ENCODE peak calls at places on chromosomes 4 and X, in seven cellular contexts. E is tibial artery, B is astrocyte, A is GM23338, D is pancreas, J is gastrocnemius medialis, K is Caco-2. V is an unnamed sample.

GRCh38 chr4:181960384-181960783 is 282.8 kb upstream of the TENM3 start:
- DNase-seq in A (no peak), E (no peak), B (no peak), K (no peak), J (no peak), D (no peak), V (no peak)

GRCh38 chr4:142840516-142841123 is 5.5 kb downstream of the INPP4B start:
- DNase-seq in J (no peak), B (peak; percentile 25), A (peak; percentile 43), K (no peak), D (no peak), E (no peak), V (no peak)

GRCh38 chr4:101158136-101158485 is 189.2 kb downstream of the PPP3CA start:
- DNase-seq in E (no peak), J (no peak), K (no peak), A (no peak), D (no peak), B (no peak), V (no peak)

GRCh38 chrX:48957477-48957826 is at the start of gene OTUD5:
- DNase-seq in K (no peak), J (peak; percentile 25), E (peak; percentile 79), A (peak; percentile 70), B (no peak), D (peak; percentile 65), V (no peak)

GRCh38 chr4:70437212-70437611 is 34.8 kb upstream of the MUC7 start:
- DNase-seq in D (no peak), K (peak; percentile 3), A (peak; percentile 40), J (no peak), E (no peak), B (no peak), V (no peak)

GRCh38 chr4:30717208-30718020 is 2.8 kb upstream of the PCDH7 start:
- DNase-seq in A (peak; percentile 83), E (peak; percentile 73), D (peak; percentile 18), J (no peak), B (peak; percentile 78), K (peak; percentile 65), V (no peak)

GRCh38 chr4:170202721-170203120 is 113.0 kb upstream of the AADAT start:
- DNase-seq in J (no peak), D (no peak), K (no peak), A (no peak), B (no peak), E (no peak), V (no peak)

GRCh38 chrX:39527045-39527444 is 570.7 kb downstream of the BCOR start:
- DNase-seq in J (no peak), K (no peak), A (no peak), D (no peak), E (no peak), B (peak; percentile 68), V (no peak)

GRCh38 chrX:100995469-100995868 is 26.0 kb downstream of the ARL13A start:
- DNase-seq in D (no peak), K (no peak), J (no peak), E (no peak), B (peak; percentile 87), A (no peak), V (no peak)

GRCh38 chr4:89158884-89159503 is 47.7 kb downstream of the TIGD2 start:
- DNase-seq in E (no peak), A (peak; percentile 41), J (no peak), D (no peak), K (peak; percentile 41), B (peak; percentile 18), V (no peak)

GRCh38 chrX:139287155-139287924 is 243.2 kb upstream of the F9 start:
- DNase-seq in K (no peak), D (peak; percentile 15), A (no peak), B (no peak), E (no peak), J (no peak), V (no peak)

GRCh38 chr4:71126719-71127118 is 133.3 kb downstream of the DCK start:
- DNase-seq in J (no peak), K (peak; percentile 17), E (no peak), B (peak; percentile 99), A (no peak), D (no peak), V (no peak)

GRCh38 chrX:120251471-120252011 is 929 bp downstream of the ZBTB33 start:
- DNase-seq in J (no peak), K (peak; percentile 49), A (peak; percentile 32), B (peak; percentile 12), D (no peak), E (peak; percentile 60), V (no peak)
- H3K4me3 ChIP-seq in J (peak overlapping the region; percentile 83), K (peak overlapping the region; percentile 71), A (peak overlapping the region; percentile 73), B (peak overlapping the region; percentile 86), D (peak overlapping the region; percentile 57), E (peak overlapping the region; percentile 80), V (peak overlapping the region; percentile 62)

GRCh38 chr4:104693601-104694201 is 199.0 kb upstream of the CXXC4 start:
- DNase-seq in D (no peak), J (no peak), A (peak; percentile 27), E (no peak), B (no peak), K (peak; percentile 6), V (no peak)
- TF ChIP-seq CTCF in D (no peak), J (no peak), A (peak; percentile 49), E (no peak), B (peak; percentile 32), K (peak; percentile 16), V (peak; percentile 17)

GRCh38 chr4:184355857-184356256 is 118.5 kb downstream of the IRF2 start:
- DNase-seq in K (no peak), E (no peak), J (no peak), B (no peak), D (no peak), A (no peak), V (peak; percentile 38)

GRCh38 chr4:184357164-184357563 is 117.2 kb downstream of the IRF2 start:
- DNase-seq in E (no peak), A (no peak), D (no peak), K (no peak), J (no peak), B (no peak), V (no peak)

GRCh38 chr4:184358521-184359232 is 115.7 kb downstream of the IRF2 start:
- DNase-seq in A (no peak), K (no peak), J (peak; percentile 66), D (no peak), B (no peak), E (no peak), V (peak; percentile 18)

GRCh38 chr4:184356366-184356765 is 118.0 kb downstream of the IRF2 start:
- DNase-seq in D (no peak), K (no peak), A (no peak), J (no peak), B (no peak), E (no peak), V (peak; percentile 57)

DNA sequence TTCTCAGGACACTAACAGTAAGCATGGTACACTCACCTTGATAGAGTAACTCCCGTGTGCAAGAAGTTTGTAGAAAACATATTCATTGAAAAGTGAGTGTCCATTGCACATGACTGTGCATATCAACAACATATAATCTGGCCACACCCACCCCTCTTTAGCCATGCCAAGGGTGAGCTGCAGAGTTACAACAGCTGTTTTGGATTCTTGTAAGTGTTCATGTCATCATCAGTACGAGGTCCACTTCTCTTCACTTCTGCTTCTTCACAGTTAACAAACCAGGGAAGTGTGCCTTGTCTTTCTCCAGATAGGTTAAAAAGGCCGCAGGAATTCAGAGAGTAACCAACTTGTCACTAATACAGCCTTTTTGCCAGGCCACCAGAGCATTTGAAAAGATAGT is 116.6 kb downstream of the IRF2 start:
- DNase-seq in E (no peak), K (no peak), A (no peak), D (no peak), J (no peak), B (no peak), V (peak; percentile 54)
- H3K4me1 ChIP-seq in E (peaks cover 13% of the 10 kb centered on the region), K (no peaks in the 10 kb centered on the region), A (peaks cover 16% of the 10 kb centered on the region), D (no peaks in the 10 kb centered on the region), J (peaks cover 29% of the 10 kb centered on the region), B (peaks cover 7% of the 10 kb centered on the region), V (peaks cover 31% of the 10 kb centered on the region)

GRCh38 chrX:71622347-71623104 is 4.2 kb upstream of the CXCR3 start:
- DNase-seq in K (peak; percentile 33), A (peak; percentile 39), J (peak; percentile 49), E (peak; percentile 85), D (peak; percentile 74), B (peak; percentile 58), V (peak; percentile 74)
- H3K4me3 ChIP-seq in K (no peak overlapping the region), A (no peak overlapping the region), J (no peak overlapping the region), E (no peak overlapping the region), D (no peak overlapping the region), B (no peak overlapping the region), V (no peak overlapping the region)

GRCh38 chr4:85681194-85681803 is 206.3 kb downstream of the ARHGAP24 start:
- DNase-seq in B (peak; percentile 98), K (no peak), D (no peak), J (peak; percentile 44), A (no peak), E (peak; percentile 68), V (no peak)
- TF ChIP-seq CTCF in B (no peak), K (no peak), D (no peak), J (no peak), A (no peak), E (no peak), V (no peak)

GRCh38 chrX:153966841-153967535 is 4.6 kb downstream of the HCFC1 start:
- DNase-seq in B (no peak), J (no peak), E (no peak), K (no peak), D (no peak), A (no peak), V (no peak)
- H3K4me1 ChIP-seq in B (peaks cover 33% of the 10 kb centered on the region), J (peaks cover 42% of the 10 kb centered on the region), E (peaks cover 32% of the 10 kb centered on the region), K (no peaks in the 10 kb centered on the region), D (no peaks in the 10 kb centered on the region), A (peaks cover 12% of the 10 kb centered on the region), V (no peaks in the 10 kb centered on the region)

DNA sequence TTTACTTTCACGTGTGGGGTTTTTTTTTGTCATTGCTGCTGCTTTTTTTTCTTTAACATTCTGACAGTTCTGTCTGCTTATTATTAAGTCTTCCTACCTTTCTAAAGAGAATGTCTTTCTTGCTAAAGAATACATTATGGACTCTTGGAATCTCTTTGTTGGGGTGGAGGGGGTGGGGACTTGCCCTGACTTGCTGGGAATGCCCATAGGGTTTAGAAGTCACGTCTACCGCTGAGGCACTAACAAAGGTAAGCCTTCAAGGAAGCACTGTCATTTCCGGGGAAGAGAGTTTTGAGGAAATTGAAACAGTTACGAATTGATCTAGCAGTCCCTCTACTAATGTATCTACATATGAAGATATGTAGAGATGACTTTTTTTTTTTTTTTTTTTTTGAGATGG is 19.4 kb downstream of the CD99 start:
- DNase-seq in K (no peak), E (no peak), D (no peak), B (no peak), A (peak; percentile 57), J (no peak), V (no peak)
- H3K4me3 ChIP-seq in K (no peak overlapping the region), E (no peak overlapping the region), D (no peak overlapping the region), B (peak overlapping the region; percentile 27), A (no peak overlapping the region), J (peak overlapping the region; percentile 9), V (no peak overlapping the region)

DNA sequence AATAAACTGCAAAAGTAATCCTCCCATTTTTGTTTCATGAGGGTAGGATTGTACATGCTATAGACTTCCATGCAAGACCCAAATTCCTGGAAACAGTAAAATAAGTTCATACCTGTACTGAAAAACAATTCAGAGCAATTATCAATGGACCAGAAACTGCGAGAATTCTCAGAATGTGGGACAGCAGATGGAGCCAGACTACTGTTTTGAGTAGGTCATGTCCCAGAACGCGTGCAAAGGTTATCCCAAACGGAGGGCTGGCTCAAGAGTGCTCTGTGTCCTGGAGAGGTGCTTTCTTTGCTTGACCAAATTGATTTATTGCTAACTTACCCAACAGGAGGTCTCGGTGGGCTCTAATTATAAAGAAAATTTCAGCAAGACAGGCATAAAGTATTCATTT is 1.7 kb upstream of the MAGEH1 start:
- DNase-seq in D (no peak), K (peak; percentile 9), J (no peak), E (no peak), B (no peak), A (peak; percentile 23), V (no peak)
- TF ChIP-seq CTCF in D (no peak), K (peak; percentile 45), J (no peak), E (no peak), B (no peak), A (peak; percentile 49), V (no peak)

V was measured in right atrium auricular region.